ENCODE peak calls at places on chromosomes 4 and X, in five cellular contexts. Z, Q, R, M and O are unnamed samples.

GRCh38 chr4:187656953-187657352 is 338.6 kb upstream of the ZFP42 start:
- DNase-seq in Z (no peak), Q (no peak), R (no peak), M (no peak), O (no peak)

GRCh38 chrX:130631011-130631410 is 229.2 kb downstream of the RBMX2 start:
- DNase-seq in Q (no peak), R (no peak), Z (no peak), M (no peak), O (no peak)

GRCh38 chrX:53642326-53642725 is 44.2 kb downstream of the HUWE1 start:
- DNase-seq in M (no peak), Z (no peak), R (no peak), Q (no peak), O (no peak)

GRCh38 chr4:77232653-77233052 is 75.6 kb downstream of the CCNG2 start:
- DNase-seq in M (no peak), Q (no peak), Z (no peak), R (no peak), O (no peak)

GRCh38 chr4:162499478-162499877 is 335.7 kb upstream of the FSTL5 start:
- DNase-seq in Q (no peak), M (no peak), Z (peak), R (no peak), O (no peak)

GRCh38 chr4:34039766-34040165 is 2204.5 kb downstream of the ARAP2 start:
- DNase-seq in R (no peak), Z (no peak), M (no peak), Q (no peak), O (no peak)

GRCh38 chr4:87971866-87972265 is 3.6 kb upstream of the SPP1 start:
- DNase-seq in Q (no peak), M (no peak), R (no peak), Z (no peak), O (no peak)

GRCh38 chr4:130563185-130563890 is 1467.4 kb downstream of the C4orf33 start:
- DNase-seq in Z (peak), R (peak), M (peak), Q (no peak), O (no peak)

GRCh38 chr4:155908187-155909139 is 5.0 kb downstream of the TDO2 start:
- DNase-seq in R (no peak), Q (no peak), M (no peak), Z (no peak), O (no peak)

GRCh38 chr4:24594887-24595286 is 10.5 kb upstream of the DHX15 start:
- DNase-seq in R (no peak), Q (no peak), Z (no peak), M (no peak), O (no peak)

GRCh38 chr4:156312261-156312847 is 358.7 kb upstream of the CTSO start:
- DNase-seq in M (no peak), Q (no peak), Z (no peak), R (no peak), O (peak)

GRCh38 chrX:104469771-104470170 is 96.2 kb upstream of the IL1RAPL2 start:
- DNase-seq in R (no peak), Q (no peak), Z (no peak), M (no peak), O (no peak)

GRCh38 chrX:106286053-106286650 is 118.0 kb downstream of the PWWP3B start:
- DNase-seq in M (no peak), Z (no peak), Q (no peak), R (no peak), O (no peak)

GRCh38 chrX:63275127-63275526 is 76.0 kb downstream of the SPIN4 start:
- DNase-seq in R (no peak), Q (peak), Z (peak), M (no peak), O (no peak)

GRCh38 chr4:23932935-23933334 is 43.1 kb upstream of the PPARGC1A start:
- DNase-seq in M (no peak), Z (no peak), Q (no peak), R (peak), O (no peak)

GRCh38 chr4:33537527-33537926 is 2706.8 kb downstream of the ARAP2 start:
- DNase-seq in Q (no peak), M (no peak), R (no peak), Z (no peak), O (no peak)

GRCh38 chrX:151543706-151544105 is 19.8 kb upstream of the PASD1 start:
- DNase-seq in R (no peak), Q (no peak), Z (no peak), M (no peak), O (no peak)

GRCh38 chrX:1172496-1172895 is 40.0 kb downstream of the CRLF2 start:
- DNase-seq in R (no peak), Q (no peak), Z (no peak), M (no peak), O (no peak)

GRCh38 chr4:80900908-80901307 is 129.6 kb upstream of the BMP3 start:
- DNase-seq in R (no peak), M (no peak), Z (no peak), Q (no peak), O (no peak)

GRCh38 chr4:83855044-83855443 is 319.1 kb downstream of the GPAT3 start:
- DNase-seq in R (peak), M (no peak), Q (no peak), Z (no peak), O (no peak)

GRCh38 chr4:142265946-142266345 is 580.2 kb downstream of the INPP4B start:
- DNase-seq in Z (no peak), R (no peak), M (no peak), Q (no peak), O (no peak)

GRCh38 chr4:845233-845835 is 19.4 kb upstream of the CPLX1 start:
- DNase-seq in Q (no peak), M (no peak), R (no peak), Z (no peak), O (no peak)

GRCh38 chrX:11269006-11269405 is 24.2 kb upstream of the AMELX start:
- DNase-seq in Z (no peak), R (no peak), Q (peak), M (no peak), O (no peak)

GRCh38 chr4:119641765-119642164 is 13.2 kb upstream of the PDE5A start:
- DNase-seq in Z (no peak), Q (no peak), R (no peak), M (no peak), O (no peak)

GRCh38 chr4:17166954-17167353 is 268.5 kb upstream of the LDB2 start:
- DNase-seq in M (no peak), Z (no peak), R (no peak), Q (no peak), O (no peak)
- TF ChIP-seq POLR2AphosphoS5 in M (no peak), Z (no peak), R (no peak), Q (no peak), O (no peak)

GRCh38 chr4:78552398-78553396 is 1.1 kb downstream of the ANXA3 start:
- DNase-seq in R (peak), M (no peak), Z (no peak), Q (no peak), O (no peak)

GRCh38 chr4:78556655-78557054 is 5.1 kb downstream of the ANXA3 start:
- DNase-seq in Z (no peak), Q (no peak), R (no peak), M (no peak), O (no peak)

GRCh38 chr4:78553526-78554060 is 2.0 kb downstream of the ANXA3 start:
- DNase-seq in R (no peak), Z (no peak), Q (no peak), M (no peak), O (no peak)

DNA sequence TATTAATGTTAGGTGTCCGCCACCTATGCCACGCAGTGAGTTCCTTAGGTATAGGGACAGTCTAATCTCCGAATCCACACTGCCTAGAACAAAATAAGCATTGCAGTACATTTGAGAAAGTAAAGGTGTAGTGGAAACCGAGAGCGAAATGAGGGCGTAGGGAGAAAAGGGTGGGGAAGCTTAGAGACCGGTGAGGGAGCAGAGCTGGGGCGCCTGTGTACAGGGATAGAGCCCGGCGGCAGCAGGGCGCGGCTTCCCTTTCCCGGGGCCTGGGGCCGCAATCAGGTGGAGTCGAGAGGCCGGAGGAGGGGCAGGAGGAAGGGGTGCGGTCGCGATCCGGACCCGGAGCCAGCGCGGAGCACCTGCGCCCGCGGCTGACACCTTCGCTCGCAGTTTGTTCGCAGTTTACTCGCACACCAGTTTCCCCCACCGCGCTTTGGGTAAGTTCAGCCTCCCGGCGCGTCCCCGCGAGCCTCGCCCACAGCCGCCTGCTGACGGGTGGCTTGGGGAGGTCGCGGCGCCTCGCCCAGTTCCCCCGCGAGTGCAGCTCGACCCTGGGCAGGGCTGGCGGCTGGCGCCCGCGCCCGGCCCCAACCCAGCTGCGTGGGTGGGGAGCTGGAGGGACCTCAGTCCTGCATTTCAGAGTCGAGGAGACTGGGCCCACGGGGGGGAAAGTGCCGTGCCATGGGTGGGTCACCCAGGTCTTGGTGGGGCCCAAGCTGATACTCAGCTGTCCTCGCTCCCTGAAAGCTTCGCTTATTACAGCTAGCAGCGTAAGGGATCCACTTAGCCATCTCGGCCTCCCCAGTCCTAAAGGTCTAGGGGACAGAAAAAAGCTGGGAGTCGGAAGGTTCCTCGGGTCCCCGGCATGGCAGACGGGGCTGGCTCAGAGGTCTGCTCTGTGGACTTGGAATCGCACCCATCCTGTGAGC is at the start of gene ANXA3:
- DNase-seq in R (peak), Z (peak), M (no peak), Q (peak), O (no peak)
- TF ChIP-seq POLR2AphosphoS5 in R (peak), Z (no peak), M (peak), Q (no peak), O (no peak)

GRCh38 chr4:99723555-99724450 is 66.2 kb upstream of the C4orf54 start:
- DNase-seq in M (peak), Z (peak), Q (peak), R (no peak), O (no peak)
- TF ChIP-seq POLR2AphosphoS5 in M (peak), Z (no peak), Q (no peak), R (no peak), O (no peak)

GRCh38 chr4:67084801-67085200 is 460.5 kb downstream of the CENPC start:
- DNase-seq in Z (no peak), M (no peak), Q (no peak), R (no peak), O (no peak)
- TF ChIP-seq POLR2AphosphoS5 in Z (no peak), M (no peak), Q (no peak), R (no peak), O (no peak)

GRCh38 chr4:140049024-140049923 is 104.7 kb downstream of the MAML3 start:
- DNase-seq in Q (no peak), M (peak), Z (peak), R (peak), O (no peak)
- TF ChIP-seq POLR2AphosphoS5 in Q (no peak), M (no peak), Z (no peak), R (peak), O (no peak)

DNA sequence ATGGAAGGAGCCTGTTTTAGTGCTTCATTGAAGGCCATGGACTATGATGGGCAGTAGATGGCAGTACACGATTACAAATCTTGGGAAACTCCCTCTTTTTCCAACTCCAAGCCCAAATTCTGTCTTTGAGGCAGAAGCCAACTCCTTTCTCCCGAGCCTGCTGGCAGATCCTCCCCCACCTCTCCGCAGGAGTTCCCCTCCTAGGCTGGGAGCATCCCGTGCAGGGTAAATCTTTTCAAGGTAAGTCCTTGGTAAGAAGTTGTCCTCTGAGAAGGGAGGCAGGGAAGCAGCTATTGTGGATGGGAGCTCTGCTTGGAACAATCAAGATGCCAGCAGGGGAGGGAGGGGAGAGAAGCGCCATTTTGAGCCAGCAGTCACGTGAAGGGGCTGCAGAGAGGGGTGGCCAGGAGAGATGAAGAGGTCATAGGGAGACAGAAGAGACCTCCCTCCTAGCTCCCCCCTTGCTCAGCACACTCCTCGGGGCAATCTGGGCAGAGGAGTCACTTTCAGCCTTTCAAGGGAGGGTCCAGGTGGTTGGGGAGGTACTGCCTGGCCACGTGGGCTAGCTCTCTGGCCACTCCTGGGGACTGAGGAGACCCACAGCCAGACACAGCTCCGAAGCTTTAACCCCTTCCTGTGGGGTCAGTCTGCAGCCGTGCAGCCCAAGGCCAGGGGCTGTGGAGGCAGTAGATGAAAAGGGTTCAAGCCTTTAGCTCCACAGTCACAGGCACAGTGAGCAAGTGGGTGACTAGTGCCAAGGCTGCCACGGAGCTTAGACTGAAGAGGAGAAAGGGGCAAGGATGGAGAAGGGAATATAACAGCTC is 9.6 kb downstream of the CC2D2A start:
- DNase-seq in Z (peak), Q (peak), R (peak), M (peak), O (no peak)
- TF ChIP-seq POLR2AphosphoS5 in Z (peak), Q (no peak), R (no peak), M (no peak), O (no peak)

DNA sequence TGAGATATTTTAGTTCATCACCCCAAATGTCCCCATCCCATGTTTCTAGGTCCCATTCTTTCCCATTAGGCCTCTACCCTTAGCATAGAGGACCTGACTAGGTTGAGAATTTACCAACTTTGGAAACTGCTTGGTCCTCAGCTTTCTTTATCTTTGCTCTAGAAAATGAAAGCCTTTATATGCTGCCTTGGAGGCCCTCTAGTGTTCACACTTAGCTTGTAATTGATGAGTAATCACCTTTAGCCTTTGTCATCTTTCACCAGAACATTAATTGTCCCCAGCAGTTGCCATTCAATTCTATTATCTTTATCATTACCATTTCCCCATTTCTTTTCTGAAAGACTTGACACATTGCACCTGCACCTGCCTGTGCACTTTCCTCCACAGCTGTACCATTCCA is 589.2 kb upstream of the NR3C2 start:
- DNase-seq in Z (no peak), R (no peak), M (no peak), Q (no peak), O (peak)
- TF ChIP-seq POLR2AphosphoS5 in Z (no peak), R (no peak), M (no peak), Q (no peak), O (no peak)